ENCODE peak calls at places on chromosomes 13 and 19, in nine cellular contexts. O is Panc1, F is mucosa of descending colon, G is upper lobe of right lung, K is stomach, H is H9, A is ovary, P is GM13977, N is glutamatergic neuron. D is an unnamed sample.

GRCh38 chr19:44576843-44577565 is 36.4 kb upstream of the IGSF23 start:
- DNase-seq in A (no peak), N (no peak), P (no peak), F (peak; percentile 64), H (peak; percentile 70), K (peak; percentile 56), G (no peak), O (no peak), D (no peak)

GRCh38 chr13:24208314-24208713 is 47.8 kb downstream of the SPATA13 start:
- DNase-seq in A (no peak), F (no peak), H (no peak), N (no peak), O (no peak), P (no peak), K (no peak), G (no peak), D (no peak)

GRCh38 chr19:39408392-39409206 is 2.0 kb downstream of the ZFP36 start:
- DNase-seq in K (no peak), H (no peak), F (peak; percentile 56), P (no peak), A (peak; percentile 41), G (no peak), O (peak; percentile 100), N (no peak), D (no peak)

GRCh38 chr19:52665529-52665928 is 27.4 kb upstream of the ZNF83 start:
- DNase-seq in F (no peak), N (no peak), A (no peak), G (no peak), P (no peak), H (no peak), K (no peak), O (peak; percentile 17), D (no peak)

GRCh38 chr13:38226496-38226895 is 123.2 kb upstream of the UFM1 start:
- DNase-seq in G (no peak), H (no peak), K (no peak), P (no peak), O (no peak), F (no peak), A (no peak), N (no peak), D (no peak)

GRCh38 chr13:71949441-71949840 is 82.4 kb upstream of the DACH1 start:
- DNase-seq in F (no peak), G (no peak), H (no peak), K (no peak), O (no peak), P (no peak), A (no peak), N (no peak), D (no peak)

GRCh38 chr13:109941951-109942350 is 155.6 kb upstream of the IRS2 start:
- DNase-seq in H (no peak), G (no peak), F (no peak), N (no peak), A (no peak), K (no peak), O (no peak), P (no peak), D (no peak)

GRCh38 chr19:41595258-41595889 is 19.4 kb downstream of the CEACAM21 start:
- DNase-seq in H (peak; percentile 54), P (peak; percentile 79), A (no peak), N (peak; percentile 69), O (peak; percentile 36), G (no peak), K (peak; percentile 53), F (peak; percentile 57), D (peak; percentile 76)

GRCh38 chr19:18716857-18717256 is 33.4 kb downstream of the CRTC1 start:
- DNase-seq in A (no peak), N (no peak), K (no peak), O (no peak), H (no peak), G (no peak), F (no peak), P (no peak), D (no peak)

GRCh38 chr19:7888145-7888825 is at the start of gene LRRC8E:
- DNase-seq in O (no peak), F (peak; percentile 70), N (peak; percentile 67), G (peak; percentile 90), K (peak; percentile 79), A (no peak), H (peak; percentile 89), P (no peak), D (no peak)

GRCh38 chr13:104597554-104598240 is 1531.5 kb upstream of the SLC10A2 start:
- DNase-seq in H (no peak), G (no peak), F (peak; percentile 17), P (no peak), A (no peak), N (no peak), K (no peak), O (no peak), D (no peak)

GRCh38 chr13:30394798-30395191 is 27.5 kb upstream of the UBE2L5 start:
- DNase-seq in N (no peak), O (no peak), A (no peak), F (no peak), H (no peak), K (no peak), G (no peak), P (peak; percentile 55), D (no peak)

GRCh38 chr13:111915104-111915551 is 151.8 kb upstream of the SOX1 start:
- DNase-seq in P (no peak), G (no peak), F (no peak), O (no peak), K (no peak), N (no peak), H (peak; percentile 26), A (no peak), D (no peak)

GRCh38 chr13:98226520-98226919 is 49.5 kb upstream of the RNF113B start:
- DNase-seq in H (no peak), O (no peak), N (no peak), F (no peak), K (no peak), P (no peak), G (no peak), A (no peak), D (no peak)

GRCh38 chr13:44103721-44104490 is 224.2 kb downstream of the LACC1 start:
- DNase-seq in H (no peak), P (no peak), A (peak; percentile 29), G (no peak), O (no peak), F (peak; percentile 47), K (no peak), N (no peak), D (no peak)

GRCh38 chr13:64305246-64305645 is 2889.6 kb upstream of the PCDH20 start:
- DNase-seq in N (no peak), A (no peak), K (no peak), P (no peak), F (no peak), G (no peak), H (no peak), O (no peak), D (no peak)

GRCh38 chr19:16315825-16316505 is 8.7 kb upstream of the KLF2 start:
- DNase-seq in G (no peak), P (no peak), N (no peak), K (no peak), A (peak; percentile 84), O (no peak), F (peak; percentile 35), H (no peak), D (peak; percentile 67)

GRCh38 chr13:50198508-50198907 is 183.3 kb downstream of the KCNRG start:
- DNase-seq in F (peak; percentile 8), N (no peak), G (no peak), K (no peak), A (no peak), P (no peak), O (no peak), H (no peak), D (no peak)

GRCh38 chr13:109629737-109630136 is 156.6 kb downstream of the IRS2 start:
- DNase-seq in P (no peak), G (no peak), A (no peak), O (no peak), F (no peak), H (no peak), N (no peak), K (no peak), D (no peak)

GRCh38 chr13:101977475-101977874 is 424.4 kb downstream of the FGF14 start:
- DNase-seq in O (no peak), P (no peak), F (no peak), N (no peak), K (no peak), G (no peak), A (no peak), H (no peak), D (no peak)

GRCh38 chr19:33249740-33250366 is 24.2 kb upstream of the SLC7A10 start:
- DNase-seq in G (no peak), F (no peak), P (no peak), N (no peak), K (no peak), O (no peak), H (no peak), A (no peak), D (peak; percentile 14)

GRCh38 chr19:48836089-48837017 is at the start of gene HSD17B14:
- DNase-seq in P (no peak), F (no peak), A (peak; percentile 73), N (peak; percentile 42), K (no peak), G (peak; percentile 75), H (peak; percentile 95), O (no peak), D (no peak)
- TF ChIP-seq CTCF in P (no peak), F (peak; percentile 20), A (peak; percentile 40), N (peak; percentile 36), K (no peak), G (peak; percentile 2), H (peak; percentile 35), O (peak; percentile 63), D (peak; percentile 21)

GRCh38 chr13:21625366-21625765 is 21.4 kb upstream of the MICU2 start:
- DNase-seq in K (no peak), G (no peak), O (no peak), F (peak; percentile 41), A (no peak), N (no peak), H (no peak), P (peak; percentile 63), D (no peak)
- TF ChIP-seq CTCF in K (no peak), G (peak; percentile 41), O (peak; percentile 68), F (peak; percentile 17), A (no peak), N (no peak), H (peak; percentile 61), P (peak; percentile 49), D (no peak)

DNA sequence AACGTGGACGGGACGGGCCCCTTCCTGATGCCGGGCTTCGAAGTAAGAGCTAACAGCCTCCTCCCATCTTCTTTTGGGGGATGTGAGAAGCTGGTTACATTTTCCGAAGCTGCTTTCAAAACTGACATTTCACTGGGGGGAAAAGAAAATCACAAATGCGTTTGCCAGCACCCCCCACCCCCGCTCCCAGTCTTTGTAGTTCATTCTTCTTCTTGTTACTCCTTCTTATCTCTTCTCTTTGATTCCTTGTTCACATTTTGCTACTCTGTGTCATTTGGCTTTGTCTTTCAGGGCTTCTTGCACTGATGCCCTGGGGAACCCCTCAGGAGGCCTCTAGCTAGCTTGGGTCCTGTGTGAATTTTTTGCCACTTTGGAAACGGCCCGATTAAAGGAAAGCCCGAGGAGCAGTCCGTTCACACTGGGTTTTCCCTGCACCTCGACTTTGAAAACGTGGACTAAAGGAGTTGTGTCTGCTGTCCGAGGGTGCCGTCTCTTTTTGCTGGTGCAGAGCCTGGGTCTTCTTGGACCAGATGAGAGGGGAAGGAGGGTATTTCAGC is 1.3 kb downstream of the CARM1 start:
- DNase-seq in P (no peak), H (no peak), O (no peak), K (no peak), F (no peak), N (no peak), A (no peak), G (no peak), D (no peak)
- TF ChIP-seq CTCF in P (no peak), H (no peak), O (no peak), K (no peak), F (no peak), N (no peak), A (no peak), G (no peak), D (no peak)

GRCh38 chr19:4138445-4138844 is 14.5 kb upstream of the MAP2K2 start:
- DNase-seq in K (no peak), O (no peak), F (no peak), P (no peak), G (no peak), A (no peak), N (no peak), H (no peak), D (no peak)
- TF ChIP-seq CTCF in K (no peak), O (no peak), F (no peak), P (no peak), G (no peak), A (no peak), N (no peak), H (no peak), D (no peak)

D was measured in CD14-positive monocyte.